ENCODE peak calls at places on chromosome 12, in seven cellular contexts. F is K562, V is HepG2, L is SK-N-SH, K is HCT116, I is GM12878, P is H1. H is an unnamed sample.

GRCh38 chr12:97650242-97650641 is 187.6 kb downstream of the RMST start:
- DNase-seq in P (no peak), I (no peak), K (no peak), F (no peak), L (no peak), V (no peak), H (no peak)

GRCh38 chr12:64618953-64619590 is 8.8 kb downstream of the RASSF3 start:
- DNase-seq in F (peak; percentile 61), K (no peak), L (no peak), P (no peak), V (no peak), I (peak; percentile 77), H (no peak)

GRCh38 chr12:88501976-88502938 is 78.0 kb downstream of the KITLG start:
- DNase-seq in I (no peak), K (no peak), P (no peak), L (no peak), V (no peak), F (no peak), H (no peak)

GRCh38 chr12:45419317-45419716 is 203.4 kb downstream of the ANO6 start:
- DNase-seq in V (no peak), K (no peak), I (no peak), F (no peak), P (no peak), L (no peak), H (no peak)

GRCh38 chr12:117513353-117513752 is 151.9 kb upstream of the NOS1 start:
- DNase-seq in V (no peak), F (no peak), K (no peak), L (no peak), P (no peak), I (no peak), H (no peak)

GRCh38 chr12:81401241-81401640 is 323.4 kb downstream of the ACSS3 start:
- DNase-seq in P (no peak), F (no peak), K (no peak), L (no peak), V (no peak), I (no peak), H (no peak)

GRCh38 chr12:43292699-43293098 is 259.3 kb downstream of the ADAMTS20 start:
- DNase-seq in F (no peak), V (no peak), L (no peak), P (no peak), I (no peak), K (no peak), H (no peak)

GRCh38 chr12:112908548-112908947 is 1.8 kb downstream of the OAS1 start:
- DNase-seq in K (no peak), F (no peak), P (no peak), V (no peak), I (no peak), L (no peak), H (no peak)

GRCh38 chr12:67019070-67019469 is 250.1 kb upstream of the CAND1 start:
- DNase-seq in I (no peak), V (no peak), P (no peak), F (no peak), K (no peak), L (no peak), H (peak; percentile 59)

GRCh38 chr12:80553316-80553715 is 109.3 kb downstream of the PTPRQ start:
- DNase-seq in P (no peak), F (no peak), K (peak; percentile 61), L (no peak), V (no peak), I (no peak), H (no peak)

GRCh38 chr12:16949351-16949750 is 343.4 kb upstream of the LMO3 start:
- DNase-seq in F (no peak), L (no peak), K (no peak), P (no peak), I (no peak), V (no peak), H (no peak)

GRCh38 chr12:124322271-124322998 is 27.5 kb downstream of the RFLNA start:
- DNase-seq in L (no peak), F (no peak), I (no peak), V (no peak), P (no peak), K (no peak), H (peak; percentile 52)

GRCh38 chr12:9910716-9911421 is 21.3 kb downstream of the CLEC2A start:
- DNase-seq in F (no peak), P (no peak), K (no peak), V (no peak), I (no peak), L (no peak), H (no peak)

GRCh38 chr12:26700430-26700829 is 132.6 kb downstream of the ITPR2 start:
- DNase-seq in F (no peak), P (no peak), I (no peak), L (no peak), V (no peak), K (no peak), H (no peak)

GRCh38 chr12:10027311-10028099 is 3.0 kb upstream of the CLEC9A start:
- DNase-seq in I (no peak), P (no peak), F (no peak), K (no peak), L (no peak), V (no peak), H (no peak)

GRCh38 chr12:102957339-102958050 is at the start of gene ASCL1:
- DNase-seq in P (no peak), V (no peak), K (no peak), L (peak; percentile 83), F (no peak), I (no peak), H (peak; percentile 30)

GRCh38 chr12:87518508-87518907 is 510.7 kb downstream of the C12orf50 start:
- DNase-seq in F (no peak), I (no peak), V (no peak), L (no peak), K (no peak), P (no peak), H (no peak)

GRCh38 chr12:106960443-106960842 is 4.7 kb downstream of the TMEM263 start:
- DNase-seq in L (no peak), P (no peak), V (no peak), F (no peak), K (no peak), I (no peak), H (no peak)

GRCh38 chr12:4908694-4909396 is 860 bp upstream of the KCNA1 start:
- DNase-seq in F (no peak), L (peak; percentile 12), V (no peak), K (no peak), P (peak; percentile 90), I (no peak), H (no peak)

GRCh38 chr12:91276529-91276928 is 93.9 kb upstream of the DCN start:
- DNase-seq in V (no peak), F (no peak), K (no peak), P (no peak), I (no peak), L (no peak), H (no peak)

GRCh38 chr12:111589601-111590000 is 9.5 kb downstream of the ATXN2 start:
- DNase-seq in L (no peak), F (no peak), I (no peak), V (no peak), K (no peak), P (no peak), H (no peak)
- TF ChIP-seq JUND in L (no peak), F (no peak), I (no peak), V (no peak), K (no peak), P (no peak), H (no peak)

GRCh38 chr12:20367731-20368652 is at the start of gene PDE3A:
- DNase-seq in K (peak; percentile 39), V (no peak), I (no peak), F (no peak), L (peak; percentile 80), P (peak; percentile 44), H (peak; percentile 63)

GRCh38 chr12:20370001-20370381 is 1.7 kb downstream of the PDE3A start:
- DNase-seq in V (no peak), L (peak; percentile 31), I (no peak), K (no peak), F (no peak), P (peak; percentile 9), H (peak; percentile 18)

GRCh38 chr12:20369164-20370000 is 1.0 kb downstream of the PDE3A start:
- DNase-seq in P (peak; percentile 5), V (no peak), L (peak; percentile 74), F (no peak), I (no peak), K (no peak), H (no peak)

GRCh38 chr12:20366776-20367409 is 1.4 kb upstream of the PDE3A start:
- DNase-seq in P (no peak), I (no peak), V (no peak), K (no peak), L (peak; percentile 39), F (no peak), H (no peak)

GRCh38 chr12:20368653-20369163 is 371 bp downstream of the PDE3A start:
- DNase-seq in K (no peak), P (no peak), F (no peak), V (no peak), L (peak; percentile 72), I (no peak), H (no peak)
- TF ChIP-seq JUND in K (no peak), P (no peak), F (no peak), V (no peak), L (no peak), I (no peak), H (no peak)

DNA sequence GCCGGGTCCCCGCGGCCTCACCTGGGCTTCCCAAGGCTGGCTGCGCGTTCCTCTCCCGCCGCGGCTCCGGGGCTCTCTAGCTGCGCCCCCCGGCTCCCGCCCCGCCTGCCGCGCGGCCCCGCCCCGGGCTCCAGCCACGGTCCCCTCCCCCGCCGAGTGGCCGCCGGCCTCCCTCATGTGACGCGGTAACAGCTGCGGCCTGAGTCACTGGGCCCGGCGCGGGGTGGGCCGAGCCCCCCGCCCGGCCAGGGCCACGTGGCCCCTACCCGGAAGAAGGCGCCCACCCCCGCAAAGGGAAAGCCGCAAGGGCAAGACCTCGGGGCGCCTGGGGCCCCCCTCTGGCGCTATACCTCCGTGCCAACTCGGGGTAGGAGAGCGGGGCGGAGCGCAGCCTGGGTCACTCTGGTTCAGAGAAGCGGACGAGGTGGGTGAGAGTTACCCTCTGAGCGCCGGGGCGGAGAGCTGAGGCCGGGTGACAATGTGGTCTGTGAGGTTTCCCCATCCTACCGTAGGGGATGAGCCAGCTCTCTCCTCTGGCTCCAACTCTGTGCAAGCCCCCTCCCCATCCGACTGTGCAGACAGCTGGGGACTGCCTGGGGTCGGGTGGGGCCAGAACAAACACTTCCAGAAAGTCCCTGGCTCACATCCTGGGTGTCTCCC is at the start of gene CD63:
- DNase-seq in I (no peak), V (peak; percentile 56), L (peak; percentile 93), F (peak; percentile 97), K (no peak), P (no peak), H (peak; percentile 86)
- TF ChIP-seq JUND in I (peak; percentile 33), V (no peak), L (peak; percentile 55), F (peak; percentile 82), K (no peak), P (peak; percentile 63), H (no peak)

DNA sequence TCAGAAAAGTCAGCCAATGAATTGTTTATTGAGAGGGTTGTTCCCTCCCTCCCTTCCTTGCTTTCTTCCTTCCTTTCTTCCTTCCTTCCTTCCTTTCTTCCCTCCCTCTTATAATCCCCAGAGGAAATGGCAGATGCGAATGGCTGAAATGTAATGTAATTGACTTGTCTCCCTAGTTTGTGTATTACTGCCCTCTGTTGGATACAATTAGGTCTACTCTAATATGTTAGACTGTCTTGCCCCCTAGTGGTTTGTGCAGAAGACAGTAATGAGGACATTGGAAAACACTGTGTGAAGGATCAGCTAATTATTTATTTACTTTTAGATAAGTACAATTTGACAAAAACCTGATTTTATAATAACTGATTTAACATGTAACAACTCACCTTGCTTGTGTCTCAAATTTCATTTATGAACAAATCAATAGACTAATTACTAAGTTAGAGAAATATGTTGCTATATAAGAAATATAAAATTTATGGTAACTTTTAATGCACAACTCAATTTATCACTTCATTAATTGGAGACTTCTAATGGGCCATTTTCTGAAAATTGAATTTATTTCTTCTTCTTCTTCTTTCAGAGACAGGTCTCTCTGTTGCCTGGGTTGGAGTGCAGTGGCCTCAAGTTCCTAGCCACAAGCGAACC is 229.8 kb upstream of the LRIG3 start:
- DNase-seq in K (peak; percentile 79), P (no peak), I (peak; percentile 21), L (peak; percentile 31), V (peak; percentile 77), F (peak; percentile 23), H (peak; percentile 93)
- TF ChIP-seq JUND in K (no peak), P (peak; percentile 52), I (no peak), L (no peak), V (no peak), F (no peak), H (no peak)

H was measured in T47D.